ENCODE peak calls at places on chromosome 10, in four cellular contexts. One of them, this sample, is unnamed. For H3K36me3 and H3K27me3, the result is how much of the 10 kb centered on the place peaks cover.

GRCh38 chr10:29841724-29842649 is 207.2 kb upstream of the SVIL start:
- DNase-seq in left ventricle myocardium inferior: peak
- DNase-seq in Caco-2: peak
- DNase-seq in colonic mucosa: no peak
- DNase-seq in this sample: peak

GRCh38 chr10:53601260-53601875 is 828.8 kb upstream of the MBL2 start:
- DNase-seq in Caco-2: peak
- DNase-seq in colonic mucosa: no peak
- DNase-seq in left ventricle myocardium inferior: no peak
- DNase-seq in this sample: peak

GRCh38 chr10:124095096-124095495 is 1.7 kb upstream of the CHST15 start:
- DNase-seq in Caco-2: no peak
- DNase-seq in left ventricle myocardium inferior: no peak
- DNase-seq in colonic mucosa: no peak
- DNase-seq in this sample: no peak

GRCh38 chr10:43323245-43323644 is 48.2 kb upstream of the FXYD4 start:
- DNase-seq in Caco-2: no peak
- DNase-seq in colonic mucosa: no peak
- DNase-seq in left ventricle myocardium inferior: no peak
- DNase-seq in this sample: no peak

GRCh38 chr10:6657669-6658068 is 77.6 kb upstream of the PRKCQ start:
- DNase-seq in left ventricle myocardium inferior: no peak
- DNase-seq in Caco-2: no peak
- DNase-seq in colonic mucosa: no peak
- DNase-seq in this sample: no peak

GRCh38 chr10:55801262-55801661 is 559.8 kb downstream of the ZWINT start:
- DNase-seq in left ventricle myocardium inferior: no peak
- DNase-seq in colonic mucosa: no peak
- DNase-seq in Caco-2: no peak
- DNase-seq in this sample: no peak

GRCh38 chr10:15518256-15518655 is 147.2 kb upstream of the FAM171A1 start:
- DNase-seq in Caco-2: no peak
- DNase-seq in colonic mucosa: no peak
- DNase-seq in left ventricle myocardium inferior: no peak
- DNase-seq in this sample: no peak

GRCh38 chr10:27620425-27621397 is 116.6 kb downstream of the RAB18 start:
- DNase-seq in left ventricle myocardium inferior: peak
- DNase-seq in colonic mucosa: no peak
- DNase-seq in Caco-2: no peak
- DNase-seq in this sample: peak

GRCh38 chr10:27893320-27894014 is 105.4 kb downstream of the ODAD2 start:
- DNase-seq in left ventricle myocardium inferior: no peak
- DNase-seq in Caco-2: no peak
- DNase-seq in colonic mucosa: no peak
- DNase-seq in this sample: no peak

GRCh38 chr10:110978204-110978603 is 58.8 kb downstream of the SHOC2 start:
- DNase-seq in left ventricle myocardium inferior: no peak
- DNase-seq in Caco-2: no peak
- DNase-seq in colonic mucosa: no peak
- DNase-seq in this sample: no peak

GRCh38 chr10:96138102-96138501 is 8.0 kb downstream of the ZNF518A start:
- DNase-seq in colonic mucosa: no peak
- DNase-seq in Caco-2: no peak
- DNase-seq in left ventricle myocardium inferior: no peak
- DNase-seq in this sample: no peak

GRCh38 chr10:36191009-36191408 is 548.9 kb upstream of the FZD8 start:
- DNase-seq in colonic mucosa: no peak
- DNase-seq in left ventricle myocardium inferior: no peak
- DNase-seq in Caco-2: no peak
- DNase-seq in this sample: no peak

GRCh38 chr10:97069026-97069425 is 116.7 kb downstream of the SLIT1 start:
- DNase-seq in colonic mucosa: no peak
- DNase-seq in Caco-2: no peak
- DNase-seq in left ventricle myocardium inferior: no peak
- DNase-seq in this sample: no peak

GRCh38 chr10:73956476-73957338 is 41.2 kb upstream of the VCL start:
- DNase-seq in left ventricle myocardium inferior: no peak
- DNase-seq in Caco-2: no peak
- DNase-seq in colonic mucosa: peak
- DNase-seq in this sample: peak

GRCh38 chr10:35712486-35712885 is 70.4 kb upstream of the FZD8 start:
- DNase-seq in colonic mucosa: no peak
- DNase-seq in left ventricle myocardium inferior: no peak
- DNase-seq in Caco-2: no peak
- DNase-seq in this sample: no peak

GRCh38 chr10:7776777-7777176 is 11.0 kb downstream of the KIN start:
- DNase-seq in Caco-2: no peak
- DNase-seq in left ventricle myocardium inferior: no peak
- DNase-seq in colonic mucosa: no peak
- DNase-seq in this sample: no peak

GRCh38 chr10:7768417-7768816 is 19.4 kb downstream of the KIN start:
- DNase-seq in colonic mucosa: no peak
- DNase-seq in left ventricle myocardium inferior: no peak
- DNase-seq in Caco-2: no peak
- DNase-seq in this sample: no peak

GRCh38 chr10:7773845-7774801 is 13.7 kb downstream of the KIN start:
- DNase-seq in Caco-2: no peak
- DNase-seq in left ventricle myocardium inferior: peak
- DNase-seq in colonic mucosa: peak
- DNase-seq in this sample: no peak
- H3K36me3 ChIP-seq in Caco-2: under half
- H3K36me3 ChIP-seq in left ventricle myocardium inferior: half or more
- H3K36me3 ChIP-seq in colonic mucosa: under half
- H3K36me3 ChIP-seq in this sample: under half

GRCh38 chr10:56823849-56824248 is 462.8 kb upstream of the ZWINT start:
- DNase-seq in Caco-2: peak
- DNase-seq in colonic mucosa: no peak
- DNase-seq in left ventricle myocardium inferior: no peak
- DNase-seq in this sample: no peak
- TF ChIP-seq CTCF in Caco-2: peak
- TF ChIP-seq CTCF in colonic mucosa: no peak
- TF ChIP-seq CTCF in left ventricle myocardium inferior: no peak
- TF ChIP-seq CTCF in this sample: no peak

GRCh38 chr10:32882076-32882475 is 76.0 kb downstream of the ITGB1 start:
- DNase-seq in colonic mucosa: no peak
- DNase-seq in Caco-2: peak
- DNase-seq in left ventricle myocardium inferior: no peak
- DNase-seq in this sample: no peak

GRCh38 chr10:32878646-32879045 is 79.4 kb downstream of the ITGB1 start:
- DNase-seq in left ventricle myocardium inferior: no peak
- DNase-seq in Caco-2: no peak
- DNase-seq in colonic mucosa: no peak
- DNase-seq in this sample: no peak

GRCh38 chr10:32877915-32878314 is 80.1 kb downstream of the ITGB1 start:
- DNase-seq in Caco-2: no peak
- DNase-seq in colonic mucosa: no peak
- DNase-seq in left ventricle myocardium inferior: no peak
- DNase-seq in this sample: no peak
- H3K27me3 ChIP-seq in Caco-2: under half
- H3K27me3 ChIP-seq in colonic mucosa: under half
- H3K27me3 ChIP-seq in left ventricle myocardium inferior: under half
- H3K27me3 ChIP-seq in this sample: under half

GRCh38 chr10:11270135-11270857 is 252.6 kb downstream of the CELF2 start:
- DNase-seq in left ventricle myocardium inferior: peak
- DNase-seq in colonic mucosa: peak
- DNase-seq in Caco-2: peak
- DNase-seq in this sample: peak
- H3K36me3 ChIP-seq in left ventricle myocardium inferior: under half
- H3K36me3 ChIP-seq in colonic mucosa: under half
- H3K36me3 ChIP-seq in Caco-2: under half
- H3K36me3 ChIP-seq in this sample: under half

DNA sequence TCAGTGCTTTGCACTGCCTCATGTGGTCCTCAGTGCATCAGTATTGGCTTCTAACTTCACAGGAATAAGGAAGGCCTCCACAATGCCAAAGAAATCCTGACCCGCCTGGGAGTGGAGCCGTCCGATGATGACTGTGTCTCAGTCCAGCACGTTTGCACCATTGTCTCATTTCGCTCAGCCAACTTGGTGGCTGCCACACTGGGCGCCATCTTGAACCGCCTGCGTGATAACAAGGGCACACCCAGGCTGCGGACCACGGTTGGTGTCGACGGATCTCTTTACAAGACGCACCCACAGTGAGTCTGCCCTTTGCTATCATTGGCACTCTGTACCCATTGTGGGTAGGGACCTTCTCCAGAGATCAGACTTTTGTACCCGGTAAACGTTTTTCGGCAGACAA is 36.9 kb downstream of the TACR2 start:
- DNase-seq in colonic mucosa: no peak
- DNase-seq in Caco-2: no peak
- DNase-seq in left ventricle myocardium inferior: no peak
- DNase-seq in this sample: no peak
- TF ChIP-seq CTCF in colonic mucosa: no peak
- TF ChIP-seq CTCF in Caco-2: no peak
- TF ChIP-seq CTCF in left ventricle myocardium inferior: no peak
- TF ChIP-seq CTCF in this sample: no peak

GRCh38 chr10:129963076-129963830 is 821 bp downstream of the EBF3 start:
- DNase-seq in Caco-2: peak
- DNase-seq in colonic mucosa: no peak
- DNase-seq in left ventricle myocardium inferior: no peak
- DNase-seq in this sample: peak
- H3K27me3 ChIP-seq in Caco-2: under half
- H3K27me3 ChIP-seq in colonic mucosa: half or more
- H3K27me3 ChIP-seq in left ventricle myocardium inferior: half or more
- H3K27me3 ChIP-seq in this sample: half or more

DNA sequence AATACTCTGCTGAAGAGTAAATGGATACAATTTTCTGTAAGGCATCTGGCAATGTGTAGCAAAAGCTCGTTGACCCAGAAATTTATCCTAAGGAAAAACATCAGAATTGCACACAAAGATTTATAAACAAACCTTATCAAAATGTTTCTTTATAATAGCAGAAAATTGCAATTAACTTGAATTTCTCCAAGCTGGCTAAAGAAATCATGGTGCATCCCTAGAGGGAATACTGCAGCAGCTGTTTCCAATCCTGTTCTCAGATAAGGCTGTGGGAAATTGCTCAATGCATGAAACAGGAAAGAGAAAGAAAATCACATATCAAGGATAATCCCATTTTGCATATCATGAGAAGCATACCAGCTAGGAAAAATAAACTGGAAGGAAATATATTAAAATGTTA is 18.7 kb downstream of the TACR2 start:
- DNase-seq in left ventricle myocardium inferior: no peak
- DNase-seq in colonic mucosa: no peak
- DNase-seq in Caco-2: no peak
- DNase-seq in this sample: no peak
- H3K36me3 ChIP-seq in left ventricle myocardium inferior: half or more
- H3K36me3 ChIP-seq in colonic mucosa: under half
- H3K36me3 ChIP-seq in Caco-2: under half
- H3K36me3 ChIP-seq in this sample: half or more

GRCh38 chr10:71912431-71912830 is 51.8 kb upstream of the CHST3 start:
- DNase-seq in Caco-2: no peak
- DNase-seq in left ventricle myocardium inferior: no peak
- DNase-seq in colonic mucosa: no peak
- DNase-seq in this sample: no peak
- TF ChIP-seq CTCF in Caco-2: no peak
- TF ChIP-seq CTCF in left ventricle myocardium inferior: no peak
- TF ChIP-seq CTCF in colonic mucosa: no peak
- TF ChIP-seq CTCF in this sample: peak